ENCODE peak calls at places on chromosome 7, in eight cellular contexts. N is stimulated activated CD8-positive, alpha-beta memory T cell treated with anti-CD3 and anti-CD28 coated beads, Interleukin-15, amount 100 ng/mL, for 1 hour; J is anterior cingulate cortex; O is HFFc6; L is naive B cell; F is tibial artery; Z is cerebellar nuclear complex; P is left colon. U is an unnamed sample.

GRCh38 chr7:77799078-77799964 is 748 bp downstream of the PHTF2 start:
- DNase-seq in N (no peak), Z (no peak), L (peak), J (peak), P (peak), F (peak), O (no peak), U (no peak)

GRCh38 chr7:102279537-102280400 is 6.9 kb upstream of the SH2B2 start:
- DNase-seq in N (peak), L (peak), P (peak), O (peak), Z (no peak), J (peak), F (no peak), U (peak)

GRCh38 chr7:7446616-7447015 is 89.1 kb downstream of the COL28A1 start:
- DNase-seq in L (no peak), J (no peak), N (no peak), Z (no peak), P (no peak), F (no peak), O (no peak), U (no peak)

GRCh38 chr7:19442016-19442785 is 266.6 kb downstream of the POLR1F start:
- DNase-seq in N (no peak), P (no peak), J (no peak), Z (no peak), O (peak), L (no peak), F (no peak), U (no peak)

GRCh38 chr7:73701357-73701995 is 18.0 kb downstream of the STX1A start:
- DNase-seq in J (no peak), P (peak), O (peak), F (no peak), N (no peak), L (no peak), Z (no peak), U (no peak)

GRCh38 chr7:33278095-33278494 is 148.7 kb downstream of the BBS9 start:
- DNase-seq in O (no peak), Z (no peak), F (no peak), P (no peak), N (no peak), J (no peak), L (no peak), U (no peak)

GRCh38 chr7:37920619-37921339 is at the start of gene EPDR1:
- DNase-seq in N (no peak), J (peak), F (peak), L (peak), Z (peak), P (peak), O (no peak), U (no peak)

GRCh38 chr7:119572541-119572940 is 700.4 kb upstream of the KCND2 start:
- DNase-seq in Z (no peak), N (no peak), F (no peak), L (no peak), O (no peak), P (no peak), J (no peak), U (no peak)

GRCh38 chr7:36708765-36709164 is 15.5 kb downstream of the AOAH start:
- DNase-seq in F (no peak), P (no peak), L (no peak), Z (no peak), J (no peak), O (no peak), N (no peak), U (no peak)

GRCh38 chr7:29190349-29191045 is 4.1 kb upstream of the CHN2 start:
- DNase-seq in P (no peak), N (no peak), O (no peak), Z (no peak), L (no peak), F (no peak), J (no peak), U (no peak)

GRCh38 chr7:79506481-79506880 is 53.0 kb upstream of the MAGI2 start:
- DNase-seq in P (no peak), O (peak), L (no peak), F (no peak), N (no peak), Z (no peak), J (no peak), U (no peak)